ENCODE peak calls at places on chromosomes 5 and 9, in four cellular contexts. One of them, this sample, is unnamed.

GRCh38 chr5:135173662-135174290 is 139.7 kb upstream of the PITX1 start:
- DNase-seq in endothelial cell of umbilical vein: no peak
- DNase-seq in lower leg skin: no peak
- DNase-seq in NB4: no peak
- DNase-seq in this sample: no peak

GRCh38 chr5:58582004-58582403 is 871 bp upstream of the RAB3C start:
- DNase-seq in NB4: peak
- DNase-seq in endothelial cell of umbilical vein: no peak
- DNase-seq in lower leg skin: no peak
- DNase-seq in this sample: no peak

GRCh38 chr5:32903613-32904012 is 192.5 kb downstream of the NPR3 start:
- DNase-seq in endothelial cell of umbilical vein: no peak
- DNase-seq in lower leg skin: no peak
- DNase-seq in NB4: no peak
- DNase-seq in this sample: no peak

GRCh38 chr5:151620463-151620844 is 29.3 kb upstream of the FAT2 start:
- DNase-seq in endothelial cell of umbilical vein: no peak
- DNase-seq in lower leg skin: no peak
- DNase-seq in NB4: no peak
- DNase-seq in this sample: no peak

GRCh38 chr9:134055981-134056461 is 11.8 kb downstream of the BRD3 start:
- DNase-seq in lower leg skin: peak
- DNase-seq in endothelial cell of umbilical vein: no peak
- DNase-seq in NB4: no peak
- DNase-seq in this sample: peak

GRCh38 chr5:69261034-69261433 is 26.3 kb downstream of the CDK7 start:
- DNase-seq in endothelial cell of umbilical vein: peak
- DNase-seq in NB4: no peak
- DNase-seq in lower leg skin: no peak
- DNase-seq in this sample: peak

GRCh38 chr9:126671381-126671831 is 57.7 kb downstream of the LMX1B start:
- DNase-seq in endothelial cell of umbilical vein: no peak
- DNase-seq in NB4: no peak
- DNase-seq in lower leg skin: no peak
- DNase-seq in this sample: no peak

GRCh38 chr5:59763545-59763944 is 130.0 kb downstream of the PDE4D start:
- DNase-seq in NB4: no peak
- DNase-seq in endothelial cell of umbilical vein: peak
- DNase-seq in lower leg skin: no peak
- DNase-seq in this sample: no peak

GRCh38 chr9:116075191-116075590 is 78.4 kb upstream of the PAPPA start:
- DNase-seq in endothelial cell of umbilical vein: no peak
- DNase-seq in NB4: no peak
- DNase-seq in lower leg skin: no peak
- DNase-seq in this sample: peak

GRCh38 chr5:179410291-179411160 is 65.3 kb upstream of the ADAMTS2 start:
- DNase-seq in endothelial cell of umbilical vein: no peak
- DNase-seq in NB4: no peak
- DNase-seq in lower leg skin: peak
- DNase-seq in this sample: no peak

DNA sequence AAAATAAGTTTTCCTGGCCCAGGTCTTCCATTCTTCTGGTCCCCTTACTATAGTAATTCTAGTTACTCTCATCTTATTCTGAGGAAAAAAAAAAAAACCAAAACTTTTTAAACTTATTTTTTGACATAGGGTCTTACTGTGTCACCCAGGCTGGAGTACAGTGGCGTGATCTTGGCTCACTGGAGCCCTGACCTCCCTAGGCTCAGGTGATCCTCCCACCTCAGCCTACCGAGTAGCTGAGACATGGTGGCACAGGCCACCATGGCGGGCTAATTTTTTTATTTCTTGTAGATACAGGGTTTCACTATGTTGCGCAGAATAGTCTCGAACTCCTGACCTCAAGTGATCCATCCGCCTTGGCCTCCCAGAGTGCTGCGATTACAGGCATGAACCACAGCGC is 38.4 kb downstream of the SNAPC3 start:
- DNase-seq in NB4: no peak
- DNase-seq in lower leg skin: no peak
- DNase-seq in endothelial cell of umbilical vein: no peak
- DNase-seq in this sample: no peak
- TF ChIP-seq POLR2A in NB4: no peak
- TF ChIP-seq POLR2A in lower leg skin: no peak
- TF ChIP-seq POLR2A in endothelial cell of umbilical vein: no peak
- TF ChIP-seq POLR2A in this sample: no peak

GRCh38 chr5:170307575-170308465 is 10.2 kb upstream of the LCP2 start:
- DNase-seq in NB4: peak
- DNase-seq in lower leg skin: peak
- DNase-seq in endothelial cell of umbilical vein: peak
- DNase-seq in this sample: peak

GRCh38 chr5:170305016-170305645 is 7.6 kb upstream of the LCP2 start:
- DNase-seq in lower leg skin: no peak
- DNase-seq in endothelial cell of umbilical vein: no peak
- DNase-seq in NB4: no peak
- DNase-seq in this sample: no peak

GRCh38 chr5:170305646-170306025 is 8.1 kb upstream of the LCP2 start:
- DNase-seq in NB4: no peak
- DNase-seq in lower leg skin: no peak
- DNase-seq in endothelial cell of umbilical vein: no peak
- DNase-seq in this sample: no peak

GRCh38 chr5:170303564-170303963 is 6.0 kb upstream of the LCP2 start:
- DNase-seq in NB4: peak
- DNase-seq in lower leg skin: no peak
- DNase-seq in endothelial cell of umbilical vein: no peak
- DNase-seq in this sample: no peak

GRCh38 chr5:170306381-170306790 is 8.8 kb upstream of the LCP2 start:
- DNase-seq in lower leg skin: no peak
- DNase-seq in endothelial cell of umbilical vein: no peak
- DNase-seq in NB4: peak
- DNase-seq in this sample: no peak
- TF ChIP-seq POLR2A in lower leg skin: no peak
- TF ChIP-seq POLR2A in endothelial cell of umbilical vein: no peak
- TF ChIP-seq POLR2A in NB4: peak
- TF ChIP-seq POLR2A in this sample: no peak

GRCh38 chr5:74686962-74687751 is 2.1 kb downstream of the HEXB start:
- DNase-seq in lower leg skin: no peak
- DNase-seq in endothelial cell of umbilical vein: peak
- DNase-seq in NB4: no peak
- DNase-seq in this sample: no peak

GRCh38 chr5:74684900-74685851 is at the start of gene HEXB:
- DNase-seq in NB4: peak
- DNase-seq in lower leg skin: peak
- DNase-seq in endothelial cell of umbilical vein: peak
- DNase-seq in this sample: peak

GRCh38 chr5:74682636-74683035 is 2.4 kb upstream of the HEXB start:
- DNase-seq in endothelial cell of umbilical vein: no peak
- DNase-seq in NB4: no peak
- DNase-seq in lower leg skin: no peak
- DNase-seq in this sample: no peak

DNA sequence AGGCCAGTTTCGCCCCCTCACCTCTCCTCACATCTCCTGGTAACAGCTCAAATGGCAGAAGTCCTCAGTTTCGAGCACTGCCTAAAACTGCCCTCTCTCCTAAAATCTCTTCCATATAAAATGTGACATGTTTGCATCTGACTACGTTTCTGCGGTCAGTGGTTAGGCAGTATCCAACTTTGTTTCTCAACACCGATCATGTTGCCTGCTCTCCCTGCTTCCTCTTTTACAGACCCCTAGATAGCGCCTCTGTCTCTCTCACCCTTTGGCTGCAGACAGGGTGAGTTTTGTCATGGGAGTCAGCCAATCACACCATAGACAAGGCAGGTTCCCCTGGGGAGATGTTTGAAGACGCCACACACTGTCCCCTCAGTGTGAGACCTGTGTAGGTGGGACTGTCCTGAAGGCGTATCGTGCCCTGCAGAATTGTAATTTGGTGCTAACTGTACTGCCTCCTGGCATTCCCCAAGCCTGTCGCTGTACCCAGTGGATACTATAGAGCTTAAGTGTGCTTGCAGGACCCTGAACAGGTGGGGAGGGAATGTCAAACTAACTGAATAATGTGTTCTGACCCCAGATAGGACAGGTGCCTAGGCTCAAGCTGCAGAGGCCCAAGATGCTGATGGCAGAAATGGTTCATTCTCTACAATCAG is 1.1 kb downstream of the HEXB start:
- DNase-seq in lower leg skin: no peak
- DNase-seq in endothelial cell of umbilical vein: peak
- DNase-seq in NB4: peak
- DNase-seq in this sample: no peak
- TF ChIP-seq POLR2A in lower leg skin: no peak
- TF ChIP-seq POLR2A in endothelial cell of umbilical vein: no peak
- TF ChIP-seq POLR2A in NB4: no peak
- TF ChIP-seq POLR2A in this sample: no peak

GRCh38 chr5:15496886-15497285 is 3.1 kb upstream of the FBXL7 start:
- DNase-seq in NB4: no peak
- DNase-seq in endothelial cell of umbilical vein: peak
- DNase-seq in lower leg skin: no peak
- DNase-seq in this sample: no peak
- TF ChIP-seq POLR2A in NB4: no peak
- TF ChIP-seq POLR2A in endothelial cell of umbilical vein: no peak
- TF ChIP-seq POLR2A in lower leg skin: no peak
- TF ChIP-seq POLR2A in this sample: no peak

GRCh38 chr5:65926893-65927292 is 518 bp downstream of the ERBIN start:
- DNase-seq in NB4: peak
- DNase-seq in lower leg skin: no peak
- DNase-seq in endothelial cell of umbilical vein: no peak
- DNase-seq in this sample: no peak

GRCh38 chr5:65925094-65925600 is 1.2 kb upstream of the ERBIN start:
- DNase-seq in lower leg skin: peak
- DNase-seq in endothelial cell of umbilical vein: peak
- DNase-seq in NB4: peak
- DNase-seq in this sample: peak

GRCh38 chr5:65925601-65926275 is 637 bp upstream of the ERBIN start:
- DNase-seq in endothelial cell of umbilical vein: peak
- DNase-seq in NB4: peak
- DNase-seq in lower leg skin: peak
- DNase-seq in this sample: peak

GRCh38 chr5:65927497-65928340 is 1.3 kb downstream of the ERBIN start:
- DNase-seq in lower leg skin: no peak
- DNase-seq in endothelial cell of umbilical vein: peak
- DNase-seq in NB4: peak
- DNase-seq in this sample: peak

GRCh38 chr5:65926276-65926761 is at the start of gene ERBIN:
- DNase-seq in lower leg skin: peak
- DNase-seq in endothelial cell of umbilical vein: peak
- DNase-seq in NB4: peak
- DNase-seq in this sample: peak
- TF ChIP-seq POLR2A in lower leg skin: peak
- TF ChIP-seq POLR2A in endothelial cell of umbilical vein: peak
- TF ChIP-seq POLR2A in NB4: no peak
- TF ChIP-seq POLR2A in this sample: no peak

GRCh38 chr5:173615884-173616576 is 420 bp downstream of the BOD1 start:
- DNase-seq in lower leg skin: peak
- DNase-seq in NB4: peak
- DNase-seq in endothelial cell of umbilical vein: peak
- DNase-seq in this sample: peak
- TF ChIP-seq POLR2A in lower leg skin: no peak
- TF ChIP-seq POLR2A in NB4: no peak
- TF ChIP-seq POLR2A in endothelial cell of umbilical vein: peak
- TF ChIP-seq POLR2A in this sample: peak